ENCODE peak calls at places on chromosomes 2 and 18, in four cellular contexts. One of them, this sample, is unnamed.
A peak's percentile ranks its signal among the peaks of the same experiment; 100 is the strongest.

GRCh38 chr2:46142546-46143329 is 154.5 kb upstream of the EPAS1 start:
- DNase-seq in breast epithelium: no peak
- DNase-seq in fibroblast of lung: no peak
- DNase-seq in cardiac muscle cell: no peak
- DNase-seq in this sample: no peak

GRCh38 chr2:15072836-15073235 is 440.3 kb downstream of the LRATD1 start:
- DNase-seq in breast epithelium: no peak
- DNase-seq in fibroblast of lung: no peak
- DNase-seq in cardiac muscle cell: no peak
- DNase-seq in this sample: no peak

GRCh38 chr18:74869904-74870863 is 272.5 kb downstream of the ZNF407 start:
- DNase-seq in breast epithelium: no peak
- DNase-seq in fibroblast of lung: peak; percentile 10
- DNase-seq in cardiac muscle cell: no peak
- DNase-seq in this sample: no peak

GRCh38 chr2:25606892-25607291 is 66.5 kb downstream of the DTNB start:
- DNase-seq in breast epithelium: no peak
- DNase-seq in fibroblast of lung: peak; percentile 22
- DNase-seq in cardiac muscle cell: peak; percentile 47
- DNase-seq in this sample: no peak

GRCh38 chr18:68763082-68763481 is 34.8 kb upstream of the CCDC102B start:
- DNase-seq in breast epithelium: no peak
- DNase-seq in fibroblast of lung: peak; percentile 44
- DNase-seq in cardiac muscle cell: peak; percentile 61
- DNase-seq in this sample: no peak

GRCh38 chr2:205982776-205983327 is 103.1 kb downstream of the INO80D start:
- DNase-seq in breast epithelium: no peak
- DNase-seq in fibroblast of lung: no peak
- DNase-seq in cardiac muscle cell: no peak
- DNase-seq in this sample: no peak

GRCh38 chr2:11438555-11439080 is 27.3 kb downstream of the E2F6 start:
- DNase-seq in breast epithelium: no peak
- DNase-seq in fibroblast of lung: no peak
- DNase-seq in cardiac muscle cell: no peak
- DNase-seq in this sample: no peak

GRCh38 chr2:101474752-101475384 is at the start of gene RFX8:
- DNase-seq in breast epithelium: no peak
- DNase-seq in fibroblast of lung: peak; percentile 95
- DNase-seq in cardiac muscle cell: peak; percentile 90
- DNase-seq in this sample: no peak

GRCh38 chr2:129722306-129723020 is 257.0 kb upstream of the RAB6C start:
- DNase-seq in breast epithelium: no peak
- DNase-seq in fibroblast of lung: no peak
- DNase-seq in cardiac muscle cell: no peak
- DNase-seq in this sample: no peak

GRCh38 chr2:157840568-157841156 is 35.5 kb downstream of the ACVR1 start:
- DNase-seq in breast epithelium: no peak
- DNase-seq in fibroblast of lung: peak; percentile 79
- DNase-seq in cardiac muscle cell: peak; percentile 64
- DNase-seq in this sample: no peak

GRCh38 chr2:191434072-191434471 is 188.9 kb downstream of the MYO1B start:
- DNase-seq in breast epithelium: no peak
- DNase-seq in fibroblast of lung: peak; percentile 12
- DNase-seq in cardiac muscle cell: no peak
- DNase-seq in this sample: no peak

GRCh38 chr2:126637393-126637792 is 18.6 kb upstream of the GYPC start:
- DNase-seq in breast epithelium: no peak
- DNase-seq in fibroblast of lung: no peak
- DNase-seq in cardiac muscle cell: no peak
- DNase-seq in this sample: no peak

GRCh38 chr18:79217979-79218604 is 148.9 kb downstream of the ATP9B start:
- DNase-seq in breast epithelium: no peak
- DNase-seq in fibroblast of lung: peak; percentile 3
- DNase-seq in cardiac muscle cell: peak; percentile 50
- DNase-seq in this sample: no peak

GRCh38 chr2:190742431-190742830 is 93.5 kb downstream of the NAB1 start:
- DNase-seq in breast epithelium: no peak
- DNase-seq in fibroblast of lung: no peak
- DNase-seq in cardiac muscle cell: no peak
- DNase-seq in this sample: no peak

GRCh38 chr2:151771599-151772358 is 37.5 kb upstream of the NEB start:
- DNase-seq in breast epithelium: no peak
- DNase-seq in fibroblast of lung: peak; percentile 67
- DNase-seq in cardiac muscle cell: peak; percentile 26
- DNase-seq in this sample: no peak

GRCh38 chr2:10863837-10864236 is 47.9 kb upstream of the KCNF1 start:
- DNase-seq in breast epithelium: no peak
- DNase-seq in fibroblast of lung: peak; percentile 25
- DNase-seq in cardiac muscle cell: no peak
- DNase-seq in this sample: no peak

GRCh38 chr2:238875531-238876231 is 27.8 kb downstream of the TWIST2 start:
- DNase-seq in breast epithelium: no peak
- DNase-seq in fibroblast of lung: no peak
- DNase-seq in cardiac muscle cell: no peak
- DNase-seq in this sample: no peak

GRCh38 chr2:219158586-219158985 is 2.0 kb downstream of the NHEJ1 start:
- DNase-seq in breast epithelium: no peak
- DNase-seq in fibroblast of lung: peak; percentile 24
- DNase-seq in cardiac muscle cell: no peak
- DNase-seq in this sample: no peak

GRCh38 chr18:10558243-10558966 is 32.6 kb downstream of the NAPG start:
- DNase-seq in breast epithelium: no peak
- DNase-seq in fibroblast of lung: no peak
- DNase-seq in cardiac muscle cell: no peak
- DNase-seq in this sample: no peak

GRCh38 chr2:216464104-216464720 is 34.4 kb upstream of the RPL37A start:
- DNase-seq in breast epithelium: no peak
- DNase-seq in fibroblast of lung: no peak
- DNase-seq in cardiac muscle cell: no peak
- DNase-seq in this sample: no peak

GRCh38 chr2:20015482-20016083 is 3.1 kb upstream of the MATN3 start:
- DNase-seq in breast epithelium: no peak
- DNase-seq in fibroblast of lung: peak; percentile 36
- DNase-seq in cardiac muscle cell: peak; percentile 78
- DNase-seq in this sample: no peak

GRCh38 chr2:174025271-174026121 is 60.3 kb upstream of the SP3 start:
- DNase-seq in breast epithelium: no peak
- DNase-seq in fibroblast of lung: peak; percentile 72
- DNase-seq in cardiac muscle cell: peak; percentile 98
- DNase-seq in this sample: no peak

GRCh38 chr2:44715671-44716077 is 225.8 kb upstream of the SIX3 start:
- DNase-seq in breast epithelium: no peak
- DNase-seq in fibroblast of lung: peak; percentile 64
- DNase-seq in cardiac muscle cell: peak; percentile 53
- DNase-seq in this sample: peak; percentile 14

GRCh38 chr18:26531600-26532150 is 16.7 kb downstream of the KCTD1 start:
- DNase-seq in breast epithelium: no peak
- DNase-seq in fibroblast of lung: no peak
- DNase-seq in cardiac muscle cell: no peak
- DNase-seq in this sample: no peak

GRCh38 chr2:120109186-120110061 is 96.5 kb downstream of the EPB41L5 start:
- DNase-seq in breast epithelium: no peak
- DNase-seq in fibroblast of lung: peak; percentile 40
- DNase-seq in cardiac muscle cell: peak; percentile 64
- DNase-seq in this sample: no peak
- TF ChIP-seq CTCF in breast epithelium: no peak
- TF ChIP-seq CTCF in fibroblast of lung: peak; percentile 30
- TF ChIP-seq CTCF in cardiac muscle cell: peak; percentile 39
- TF ChIP-seq CTCF in this sample: peak; percentile 25

GRCh38 chr18:48007381-48007780 is 76.9 kb upstream of the SMAD2 start:
- DNase-seq in breast epithelium: no peak
- DNase-seq in fibroblast of lung: no peak
- DNase-seq in cardiac muscle cell: no peak
- DNase-seq in this sample: no peak

GRCh38 chr18:48004577-48004976 is 74.1 kb upstream of the SMAD2 start:
- DNase-seq in breast epithelium: no peak
- DNase-seq in fibroblast of lung: no peak
- DNase-seq in cardiac muscle cell: no peak
- DNase-seq in this sample: no peak

GRCh38 chr18:48007955-48008701 is 77.7 kb upstream of the SMAD2 start:
- DNase-seq in breast epithelium: peak; percentile 69
- DNase-seq in fibroblast of lung: peak; percentile 59
- DNase-seq in cardiac muscle cell: peak; percentile 72
- DNase-seq in this sample: peak; percentile 82

GRCh38 chr18:48009116-48009825 is 78.8 kb upstream of the SMAD2 start:
- DNase-seq in breast epithelium: no peak
- DNase-seq in fibroblast of lung: no peak
- DNase-seq in cardiac muscle cell: no peak
- DNase-seq in this sample: no peak

GRCh38 chr18:48006415-48007175 is 76.1 kb upstream of the SMAD2 start:
- DNase-seq in breast epithelium: no peak
- DNase-seq in fibroblast of lung: no peak
- DNase-seq in cardiac muscle cell: no peak
- DNase-seq in this sample: no peak
- TF ChIP-seq CTCF in breast epithelium: no peak
- TF ChIP-seq CTCF in fibroblast of lung: no peak
- TF ChIP-seq CTCF in cardiac muscle cell: no peak
- TF ChIP-seq CTCF in this sample: no peak

DNA sequence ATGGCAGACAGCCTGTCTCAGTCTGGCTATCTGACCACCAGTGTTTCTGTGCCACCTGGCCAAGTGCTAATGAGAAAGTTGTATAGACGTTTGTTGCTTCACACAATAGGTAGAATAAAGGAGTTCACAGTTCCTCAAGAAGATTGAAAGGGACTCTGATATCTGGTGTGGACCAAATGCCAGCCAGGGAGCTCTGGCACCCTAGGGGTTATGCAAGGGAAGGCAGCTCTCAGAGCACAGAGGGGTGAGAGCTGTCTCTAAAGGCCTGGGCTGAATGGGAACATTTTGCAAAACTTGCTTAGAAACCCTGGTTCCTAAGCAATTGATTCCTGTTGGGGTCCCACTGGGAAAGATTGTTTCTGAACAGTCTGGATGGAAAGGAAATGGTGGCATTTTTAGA is 553.8 kb downstream of the EPHA4 start:
- DNase-seq in breast epithelium: no peak
- DNase-seq in fibroblast of lung: no peak
- DNase-seq in cardiac muscle cell: no peak
- DNase-seq in this sample: no peak
- TF ChIP-seq CTCF in breast epithelium: no peak
- TF ChIP-seq CTCF in fibroblast of lung: no peak
- TF ChIP-seq CTCF in cardiac muscle cell: no peak
- TF ChIP-seq CTCF in this sample: no peak

GRCh38 chr2:21118302-21118920 is 5.4 kb upstream of the TDRD15 start:
- DNase-seq in breast epithelium: no peak
- DNase-seq in fibroblast of lung: peak; percentile 0
- DNase-seq in cardiac muscle cell: peak; percentile 19
- DNase-seq in this sample: peak; percentile 45
- TF ChIP-seq CTCF in breast epithelium: no peak
- TF ChIP-seq CTCF in fibroblast of lung: peak; percentile 44
- TF ChIP-seq CTCF in cardiac muscle cell: peak; percentile 24
- TF ChIP-seq CTCF in this sample: peak; percentile 45

This sample was measured in glutamatergic neuron.